ENCODE peak calls at places on chromosomes 12 and 14, in four cellular contexts. T is K562, Y is HepG2, F is SK-N-SH. I is an unnamed sample.

GRCh38 chr14:105878554-105878953 is 352.2 kb downstream of the TMEM121 start:
- DNase-seq in Y (no peak), T (no peak), F (no peak), I (no peak)

GRCh38 chr12:8033153-8034044 is 883 bp downstream of the FOXJ2 start:
- DNase-seq in T (peak; percentile 90), F (peak; percentile 74), Y (no peak), I (no peak)

GRCh38 chr12:54544743-54545142 is 4.7 kb upstream of the PDE1B start:
- DNase-seq in Y (no peak), T (no peak), F (no peak), I (no peak)

GRCh38 chr14:60805881-60806569 is 71.5 kb downstream of the MNAT1 start:
- DNase-seq in T (no peak), F (no peak), Y (no peak), I (no peak)

GRCh38 chr14:77302926-77303325 is 17.8 kb downstream of the POMT2 start:
- DNase-seq in T (peak; percentile 36), F (no peak), Y (peak; percentile 90), I (peak; percentile 65)

GRCh38 chr12:1834186-1834925 is 14.0 kb downstream of the LRTM2 start:
- DNase-seq in Y (no peak), T (no peak), F (no peak), I (no peak)

GRCh38 chr12:129863938-129864337 is 39.9 kb downstream of the TMEM132D start:
- DNase-seq in T (no peak), Y (no peak), F (no peak), I (no peak)

GRCh38 chr14:92951912-92952471 is 29.0 kb downstream of the CHGA start:
- DNase-seq in F (peak; percentile 93), T (peak; percentile 69), Y (peak; percentile 37), I (peak; percentile 27)

GRCh38 chr14:91415794-91416743 is 1.6 kb downstream of the CCDC88C start:
- DNase-seq in T (peak; percentile 33), F (no peak), Y (no peak), I (no peak)

GRCh38 chr12:47133981-47134380 is 54.2 kb upstream of the AMIGO2 start:
- DNase-seq in T (no peak), F (no peak), Y (no peak), I (no peak)

GRCh38 chr14:55314449-55314848 is 43.2 kb downstream of the FBXO34 start:
- DNase-seq in F (no peak), Y (no peak), T (no peak), I (no peak)

DNA sequence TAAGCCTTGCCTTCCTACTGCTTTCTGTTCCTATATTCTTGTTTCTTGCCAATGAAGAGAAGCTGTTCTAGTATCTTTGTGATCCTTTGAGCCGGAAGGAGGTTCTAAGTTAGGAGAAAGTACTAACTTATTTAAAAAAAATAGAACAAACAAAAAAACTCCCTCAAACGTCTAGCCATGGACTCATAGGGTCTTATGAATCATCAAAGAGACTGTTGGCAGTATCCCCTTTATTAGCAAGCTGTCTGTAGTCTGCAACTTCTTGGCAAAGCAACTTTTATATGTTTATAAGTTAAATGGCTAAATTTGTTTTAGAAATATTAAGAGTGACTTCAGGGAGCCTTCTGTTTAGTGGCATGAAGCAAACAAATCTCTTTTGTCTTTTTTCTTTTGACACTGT is 291.9 kb downstream of the FUT8 start:
- DNase-seq in F (no peak), T (no peak), Y (no peak), I (no peak)
- H3K4me2 ChIP-seq in F (no peak overlapping the region), T (no peak overlapping the region), Y (no peak overlapping the region), I (no peak overlapping the region)

GRCh38 chr14:49621114-49621881 is 699 bp downstream of the MGAT2 start:
- DNase-seq in Y (no peak), T (peak; percentile 69), F (peak; percentile 76), I (no peak)
- TF ChIP-seq ELF1 in Y (no peak), T (no peak), F (no peak), I (no peak)

GRCh38 chr12:29146201-29146600 is 2.9 kb upstream of the FAR2 start:
- DNase-seq in T (peak; percentile 34), Y (no peak), F (no peak), I (no peak)

GRCh38 chr12:29149691-29150382 is 759 bp downstream of the FAR2 start:
- DNase-seq in F (no peak), Y (no peak), T (peak; percentile 14), I (no peak)

GRCh38 chr12:29152223-29152868 is 3.3 kb downstream of the FAR2 start:
- DNase-seq in Y (no peak), T (peak; percentile 21), F (no peak), I (no peak)

GRCh38 chr12:29148065-29148957 is 767 bp upstream of the FAR2 start:
- DNase-seq in Y (no peak), T (peak; percentile 27), F (peak; percentile 80), I (no peak)

GRCh38 chr12:29148958-29149690 is at the start of gene FAR2:
- DNase-seq in Y (no peak), F (peak; percentile 85), T (peak; percentile 48), I (no peak)
- H3K4me2 ChIP-seq in Y (peak within 1 kb of the TSS; percentile 18), F (peak within 1 kb of the TSS; percentile 81), T (peak within 1 kb of the TSS; percentile 74), I (peak within 1 kb of the TSS; percentile 91)

GRCh38 chr12:52555577-52555976 is 2.6 kb upstream of the KRT71 start:
- DNase-seq in T (no peak), Y (no peak), F (no peak), I (no peak)

GRCh38 chr12:52552055-52552454 is 890 bp downstream of the KRT71 start:
- DNase-seq in T (no peak), Y (no peak), F (no peak), I (no peak)

GRCh38 chr12:52546126-52546525 is 6.8 kb downstream of the KRT71 start:
- DNase-seq in T (peak; percentile 12), F (no peak), Y (no peak), I (no peak)

GRCh38 chr12:52552681-52553195 is at the start of gene KRT71:
- DNase-seq in F (no peak), Y (no peak), T (no peak), I (no peak)

DNA sequence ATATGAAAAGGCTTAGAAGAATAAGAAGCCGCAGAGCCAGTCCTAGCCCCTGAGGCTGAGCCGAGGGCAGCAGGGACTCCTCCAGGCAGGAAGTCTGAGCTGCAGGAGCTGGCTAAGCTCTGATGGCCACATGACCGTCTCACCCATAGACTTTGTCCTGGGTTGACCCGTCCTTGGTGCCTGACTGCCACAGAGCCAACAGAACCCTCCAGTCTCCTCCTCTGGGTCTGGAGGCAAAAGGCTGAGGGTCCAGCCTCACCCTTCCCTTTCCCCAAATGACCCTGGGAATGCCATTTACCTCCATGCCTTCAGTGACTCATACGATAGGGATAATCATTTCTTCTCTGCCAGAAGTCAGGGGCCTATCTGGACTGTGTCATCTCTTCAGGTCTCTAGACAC is 1.5 kb downstream of the KRT71 start:
- DNase-seq in Y (no peak), F (no peak), T (no peak), I (no peak)
- TF ChIP-seq ELF1 in Y (no peak), F (no peak), T (no peak), I (no peak)

GRCh38 chr12:22700126-22700525 is 75.2 kb downstream of the ETNK1 start:
- DNase-seq in Y (no peak), F (no peak), T (no peak), I (no peak)
- H3K4me2 ChIP-seq in Y (no peak overlapping the region), F (no peak overlapping the region), T (no peak overlapping the region), I (no peak overlapping the region)